ENCODE peak calls at places on chromosome 4, in four cellular contexts. R is A549, U is stomach, S is ovary. J is an unnamed sample.
A peak's percentile ranks its signal among the peaks of the same experiment; 100 is the strongest.

GRCh38 chr4:76981649-76982048 is 32.1 kb downstream of the SEPTIN11 start:
- DNase-seq in R (no peak), U (no peak), S (no peak), J (no peak)

GRCh38 chr4:150402968-150403367 is 179.0 kb upstream of the MAB21L2 start:
- DNase-seq in R (no peak), U (peak; percentile 89), S (peak; percentile 15), J (no peak)

GRCh38 chr4:17721496-17722360 is 59.7 kb downstream of the FAM184B start:
- DNase-seq in R (no peak), U (no peak), S (no peak), J (no peak)

GRCh38 chr4:38691251-38692008 is 27.4 kb downstream of the KLF3 start:
- DNase-seq in R (no peak), U (no peak), S (no peak), J (no peak)

GRCh38 chr4:133355636-133356035 is 206.5 kb downstream of the PCDH10 start:
- DNase-seq in R (no peak), U (no peak), S (peak; percentile 10), J (no peak)

GRCh38 chr4:149765630-149766029 is 50.0 kb downstream of the IQCM start:
- DNase-seq in R (no peak), U (no peak), S (no peak), J (peak; percentile 13)

GRCh38 chr4:40507977-40508376 is 121.7 kb downstream of the RBM47 start:
- DNase-seq in R (no peak), U (no peak), S (no peak), J (no peak)

GRCh38 chr4:168605411-168605810 is 108.6 kb downstream of the PALLD start:
- DNase-seq in R (no peak), U (no peak), S (no peak), J (no peak)

GRCh38 chr4:140309124-140309870 is 64.1 kb upstream of the SCOC start:
- DNase-seq in R (no peak), U (no peak), S (no peak), J (no peak)

GRCh38 chr4:182644326-182645050 is 272.7 kb downstream of the DCTD start:
- DNase-seq in R (no peak), U (no peak), S (no peak), J (no peak)

GRCh38 chr4:102620697-102621497 is 119.7 kb downstream of the NFKB1 start:
- DNase-seq in R (peak; percentile 62), U (peak; percentile 58), S (no peak), J (peak; percentile 92)

GRCh38 chr4:9976781-9977180 is 44.5 kb downstream of the SLC2A9 start:
- DNase-seq in R (no peak), U (no peak), S (no peak), J (no peak)

GRCh38 chr4:80153800-80154546 is 43.3 kb upstream of the PRDM8 start:
- DNase-seq in R (no peak), U (no peak), S (no peak), J (no peak)

GRCh38 chr4:5040839-5041238 is 10.4 kb upstream of the STK32B start:
- DNase-seq in R (no peak), U (no peak), S (no peak), J (no peak)

GRCh38 chr4:115851918-115852766 is 738.7 kb upstream of the NDST4 start:
- DNase-seq in R (no peak), U (peak; percentile 67), S (no peak), J (peak; percentile 10)

GRCh38 chr4:169815606-169816005 is 57.9 kb upstream of the HPF1 start:
- DNase-seq in R (peak; percentile 38), U (no peak), S (no peak), J (peak; percentile 98)

GRCh38 chr4:151169900-151170299 is 70.5 kb downstream of the RPS3A start:
- DNase-seq in R (no peak), U (no peak), S (no peak), J (no peak)

GRCh38 chr4:53779025-53779424 is 187.7 kb upstream of the LNX1 start:
- DNase-seq in R (no peak), U (no peak), S (no peak), J (no peak)

GRCh38 chr4:87081826-87082225 is 138.6 kb downstream of the KLHL8 start:
- DNase-seq in R (no peak), U (no peak), S (no peak), J (no peak)

GRCh38 chr4:42281324-42282020 is 115.8 kb upstream of the SHISA3 start:
- DNase-seq in R (no peak), U (no peak), S (no peak), J (no peak)

GRCh38 chr4:104615496-104615895 is 120.8 kb upstream of the CXXC4 start:
- DNase-seq in R (no peak), U (no peak), S (no peak), J (no peak)

GRCh38 chr4:42579903-42580302 is 77.0 kb downstream of the ATP8A1 start:
- DNase-seq in R (no peak), U (no peak), S (no peak), J (no peak)

GRCh38 chr4:95129708-95130343 is 372.1 kb downstream of the BMPR1B start:
- DNase-seq in R (peak; percentile 43), U (no peak), S (peak; percentile 60), J (peak; percentile 96)

GRCh38 chr4:112073201-112073600 is 72.1 kb upstream of the FAM241A start:
- DNase-seq in R (no peak), U (no peak), S (no peak), J (no peak)

GRCh38 chr4:77994194-77994721 is 62.9 kb upstream of the FRAS1 start:
- DNase-seq in R (peak; percentile 13), U (no peak), S (no peak), J (no peak)

DNA sequence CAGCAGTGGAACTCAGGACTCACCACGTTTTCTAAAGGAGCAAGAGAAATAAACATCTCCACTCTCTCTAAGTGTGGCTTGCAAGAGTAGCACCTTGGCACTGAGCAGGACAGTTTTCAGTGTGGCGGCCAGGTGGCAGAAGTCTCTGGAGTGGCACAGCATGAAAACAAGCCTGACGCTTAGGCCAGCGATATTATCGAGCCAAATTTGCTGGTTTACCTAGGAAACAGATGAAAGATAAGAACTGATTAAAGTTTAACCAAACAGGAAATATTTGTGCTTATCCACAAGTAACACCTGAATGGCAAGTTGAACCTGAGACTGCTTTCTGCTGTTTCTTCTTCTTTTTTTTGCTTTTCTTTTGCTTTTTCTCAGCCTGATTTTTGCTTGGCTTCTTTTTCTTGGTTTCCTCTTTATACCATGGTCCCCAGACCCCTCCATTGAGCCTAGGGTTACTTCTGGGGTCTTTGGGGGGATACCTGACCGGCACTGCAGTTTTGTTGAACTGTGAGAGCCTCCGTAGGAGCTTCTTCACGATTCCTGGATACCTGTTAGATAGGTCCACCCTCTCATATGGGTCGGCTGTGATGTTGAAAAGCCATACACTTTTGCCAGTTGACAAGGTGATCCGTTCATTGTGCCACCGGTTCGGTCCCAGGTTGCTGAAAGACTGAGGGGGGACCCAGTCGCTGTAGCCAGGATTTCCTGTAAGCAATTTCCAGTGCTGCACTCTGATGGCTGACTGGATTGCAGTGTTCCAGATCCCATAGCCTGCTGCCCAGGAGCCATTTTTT is 77.3 kb downstream of the ARSJ start:
- DNase-seq in R (no peak), U (peak; percentile 86), S (no peak), J (no peak)
- TF ChIP-seq CTCF in R (no peak), U (peak; percentile 82), S (no peak), J (peak; percentile 35)

DNA sequence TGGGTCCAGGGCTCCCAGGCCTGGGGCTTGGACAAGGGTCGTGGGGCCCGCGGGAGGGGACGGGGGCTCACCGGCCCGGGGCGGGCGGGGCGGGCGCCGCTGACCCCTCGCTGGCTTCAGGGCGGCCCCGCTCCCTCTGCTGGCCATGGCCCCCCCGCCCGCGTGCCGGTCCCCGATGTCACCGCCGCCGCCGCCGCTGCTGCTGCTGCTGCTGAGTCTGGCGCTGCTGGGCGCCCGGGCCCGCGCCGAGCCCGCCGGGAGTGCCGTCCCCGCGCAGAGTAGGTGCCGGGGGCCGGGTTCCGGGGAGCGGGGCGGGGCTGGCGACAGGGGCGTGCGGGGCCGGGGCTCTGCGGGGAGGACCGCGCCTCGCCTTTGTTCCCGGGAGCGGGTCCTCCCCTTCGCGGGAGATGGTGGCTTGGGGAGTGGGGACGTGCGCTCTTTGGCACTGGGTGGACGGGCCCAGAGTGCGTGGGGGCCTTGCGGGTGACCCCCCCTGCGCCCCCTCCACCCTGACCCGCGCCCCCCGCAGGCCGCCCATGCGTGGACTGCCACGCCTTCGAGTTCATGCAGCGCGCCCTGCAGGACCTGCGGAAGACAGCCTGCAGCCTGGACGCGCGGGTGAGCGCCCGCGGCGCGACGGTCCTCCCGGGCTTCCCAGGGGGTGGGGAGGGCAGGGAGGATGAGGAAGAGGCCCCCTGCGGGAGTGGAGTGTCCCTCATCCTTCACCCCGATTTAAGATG is 16.8 kb upstream of the NAT8L start:
- DNase-seq in R (no peak), U (peak; percentile 49), S (no peak), J (no peak)
- TF ChIP-seq CTCF in R (no peak), U (no peak), S (no peak), J (no peak)

DNA sequence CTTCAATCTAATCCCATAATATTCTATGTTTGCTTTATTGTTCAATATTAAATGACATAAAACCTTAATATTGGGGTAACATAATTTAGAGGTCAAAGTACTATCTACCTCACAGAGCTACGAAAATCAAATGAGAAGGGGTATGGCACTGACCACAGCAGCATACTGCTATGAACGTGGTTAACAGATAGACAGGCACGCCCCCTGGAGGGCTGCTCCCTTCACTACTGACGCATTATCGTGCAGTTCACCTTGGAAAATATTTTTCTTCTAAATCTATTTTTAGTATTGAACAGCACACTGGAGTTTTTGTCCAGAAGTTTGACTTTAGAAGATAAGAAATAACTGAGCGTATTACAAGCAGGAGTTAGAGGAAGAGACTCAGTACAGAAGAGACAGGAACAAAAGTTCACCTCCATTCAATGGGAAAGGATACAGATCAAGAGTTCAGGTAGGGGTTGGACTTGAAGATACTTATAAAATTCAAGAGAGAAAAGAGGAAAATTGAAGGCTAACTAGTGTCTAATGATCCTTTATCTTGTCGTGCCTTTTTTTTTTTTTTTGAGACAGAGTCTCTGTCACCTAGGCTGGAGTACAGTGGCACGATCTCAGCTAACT is 22.7 kb downstream of the MAP9 start:
- DNase-seq in R (peak; percentile 14), U (peak; percentile 71), S (peak; percentile 74), J (no peak)
- TF ChIP-seq CTCF in R (peak; percentile 90), U (peak; percentile 62), S (no peak), J (peak; percentile 92)

DNA sequence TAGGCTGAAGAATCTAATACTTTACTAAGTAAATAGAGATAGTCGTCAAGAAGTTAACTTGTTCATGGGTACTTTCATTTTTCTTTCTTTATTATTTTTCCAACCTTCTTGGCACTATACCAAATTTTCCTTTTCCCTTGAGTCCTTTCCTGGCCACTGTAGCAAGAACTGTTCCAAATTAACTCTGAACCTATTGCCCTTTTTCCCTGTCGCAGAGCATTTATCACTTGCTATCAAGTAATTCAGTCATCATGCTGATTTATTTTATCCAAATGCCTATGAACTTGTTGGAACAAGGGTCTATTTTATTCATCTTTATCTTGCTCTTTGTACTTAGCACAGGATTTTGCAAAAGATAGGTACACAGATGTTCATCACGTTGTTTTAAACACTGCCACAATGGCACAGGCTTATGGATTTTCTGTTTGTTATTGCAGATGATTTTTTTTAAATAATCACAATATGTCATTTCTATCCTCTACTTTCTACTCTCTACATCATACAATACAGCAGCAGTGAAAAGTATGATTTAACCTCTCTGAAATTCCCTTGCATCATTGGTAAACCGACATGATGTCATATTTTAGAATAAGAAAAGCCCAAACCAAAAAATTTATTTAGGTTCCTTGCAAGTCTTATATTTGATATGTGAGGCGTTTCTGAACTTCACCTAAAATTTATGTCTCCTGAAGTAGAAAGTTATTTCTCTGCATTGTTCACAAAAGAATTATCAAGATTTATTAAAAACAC is 2352.3 kb downstream of the PCDH7 start:
- DNase-seq in R (no peak), U (no peak), S (no peak), J (no peak)
- TF ChIP-seq CTCF in R (no peak), U (no peak), S (no peak), J (no peak)

GRCh38 chr4:139300431-139301142 is 718 bp upstream of the NAA15 start:
- DNase-seq in R (peak; percentile 15), U (no peak), S (peak; percentile 28), J (peak; percentile 40)
- TF ChIP-seq CTCF in R (no peak), U (no peak), S (no peak), J (no peak)

J was measured in epithelial cell of proximal tubule.